ENCODE peak calls at places on chromosomes 12 and 14, in five cellular contexts. K is tibial artery, S is adrenal gland, L is heart right ventricle, I is Peyer's patch. D is an unnamed sample.

GRCh38 chr14:43901950-43902349 is 605.1 kb downstream of the FSCB start:
- DNase-seq in K (no peak), S (no peak), L (no peak), I (no peak), D (no peak)

GRCh38 chr12:127445583-127445982 is 821.4 kb upstream of the TMEM132C start:
- DNase-seq in K (no peak), S (no peak), L (no peak), I (no peak), D (no peak)

GRCh38 chr14:25090716-25091454 is 40.9 kb upstream of the STXBP6 start:
- DNase-seq in K (no peak), S (no peak), L (no peak), I (no peak), D (peak; percentile 51)

GRCh38 chr12:6925543-6926279 is 2.0 kb upstream of the ATN1 start:
- DNase-seq in K (peak; percentile 92), S (peak; percentile 77), L (peak; percentile 76), I (peak; percentile 60), D (peak; percentile 81)

GRCh38 chr12:27112891-27113290 is 30.5 kb upstream of the C12orf71 start:
- DNase-seq in K (no peak), S (no peak), L (no peak), I (no peak), D (peak; percentile 15)

GRCh38 chr14:39956372-39956771 is 524.1 kb upstream of the FBXO33 start:
- DNase-seq in K (no peak), S (no peak), L (no peak), I (no peak), D (peak; percentile 63)

GRCh38 chr14:78446807-78447206 is 276.6 kb downstream of the NRXN3 start:
- DNase-seq in K (no peak), S (no peak), L (no peak), I (no peak), D (no peak)

GRCh38 chr12:113818833-113819232 is 147.3 kb downstream of the RBM19 start:
- DNase-seq in K (no peak), S (no peak), L (no peak), I (no peak), D (peak; percentile 22)

GRCh38 chr12:52366738-52367485 is at the start of gene KRT85:
- DNase-seq in K (peak; percentile 53), S (no peak), L (no peak), I (no peak), D (no peak)

GRCh38 chr14:24381363-24382102 is 13.5 kb downstream of the NFATC4 start:
- DNase-seq in K (no peak), S (no peak), L (no peak), I (no peak), D (no peak)

GRCh38 chr12:3225796-3226180 is 148.6 kb downstream of the TSPAN9 start:
- DNase-seq in K (no peak), S (no peak), L (no peak), I (no peak), D (no peak)

GRCh38 chr12:3226285-3226684 is 149.1 kb downstream of the TSPAN9 start:
- DNase-seq in K (no peak), S (no peak), L (no peak), I (no peak), D (no peak)

GRCh38 chr12:3223601-3224529 is 146.7 kb downstream of the TSPAN9 start:
- DNase-seq in K (no peak), S (no peak), L (no peak), I (no peak), D (no peak)

GRCh38 chr12:3224530-3224903 is 147.3 kb downstream of the TSPAN9 start:
- DNase-seq in K (no peak), S (no peak), L (no peak), I (no peak), D (no peak)

GRCh38 chr12:3225154-3225795 is 148.1 kb downstream of the TSPAN9 start:
- DNase-seq in K (no peak), S (no peak), L (no peak), I (no peak), D (no peak)
- H3K4me1 ChIP-seq in K (no peaks in the 10 kb centered on the region), S (no peaks in the 10 kb centered on the region), L (peaks cover 33% of the 10 kb centered on the region), I (no peaks in the 10 kb centered on the region), D (no peaks in the 10 kb centered on the region)

GRCh38 chr12:94997726-94998125 is 5.8 kb downstream of the NDUFA12 start:
- DNase-seq in K (no peak), S (no peak), L (no peak), I (no peak), D (no peak)

GRCh38 chr12:94994312-94994711 is 9.2 kb downstream of the NDUFA12 start:
- DNase-seq in K (no peak), S (peak; percentile 63), L (no peak), I (no peak), D (peak; percentile 81)

GRCh38 chr12:94997061-94997460 is 6.4 kb downstream of the NDUFA12 start:
- DNase-seq in K (no peak), S (no peak), L (no peak), I (no peak), D (no peak)

GRCh38 chr12:95002754-95003153 is 743 bp downstream of the NDUFA12 start:
- DNase-seq in K (no peak), S (no peak), L (no peak), I (no peak), D (no peak)

GRCh38 chr12:94998322-94998721 is 5.2 kb downstream of the NDUFA12 start:
- DNase-seq in K (no peak), S (no peak), L (no peak), I (no peak), D (no peak)
- H3K4me1 ChIP-seq in K (no peaks in the 10 kb centered on the region), S (peaks cover 6% of the 10 kb centered on the region), L (peaks cover 52% of the 10 kb centered on the region), I (no peaks in the 10 kb centered on the region), D (peaks cover 17% of the 10 kb centered on the region)

GRCh38 chr14:99876406-99876805 is 83.2 kb downstream of the EML1 start:
- DNase-seq in K (no peak), S (no peak), L (no peak), I (no peak), D (no peak)
- H3K4me1 ChIP-seq in K (no peaks in the 10 kb centered on the region), S (no peaks in the 10 kb centered on the region), L (peaks cover 14% of the 10 kb centered on the region), I (no peaks in the 10 kb centered on the region), D (peaks cover 20% of the 10 kb centered on the region)

DNA sequence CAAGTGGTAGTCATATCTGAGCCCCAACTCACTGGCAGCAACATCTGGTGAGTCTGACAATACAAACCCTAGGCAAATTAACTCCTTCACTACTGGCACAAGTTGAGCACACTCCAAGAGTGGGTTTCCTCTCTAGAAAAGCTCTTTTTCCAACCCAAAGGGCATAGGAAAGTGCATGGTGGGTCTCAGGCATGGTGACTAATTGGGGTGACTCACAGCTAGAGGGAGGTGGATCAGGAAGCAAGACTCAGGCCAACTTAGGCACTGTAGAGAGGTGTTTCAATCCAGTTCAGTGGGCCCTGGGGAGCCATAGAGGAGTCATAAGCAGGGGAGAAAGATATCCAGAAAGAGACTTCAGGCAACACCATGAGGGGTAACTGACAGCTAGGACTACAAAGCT is 42.3 kb downstream of the MAP1LC3B2 start:
- DNase-seq in K (no peak), S (no peak), L (no peak), I (no peak), D (peak; percentile 54)
- H3K4me1 ChIP-seq in K (no peaks in the 10 kb centered on the region), S (peaks cover 15% of the 10 kb centered on the region), L (peaks cover 42% of the 10 kb centered on the region), I (no peaks in the 10 kb centered on the region), D (peaks cover 35% of the 10 kb centered on the region)

GRCh38 chr14:68939893-68940613 is 39.0 kb downstream of the ACTN1 start:
- DNase-seq in K (peak; percentile 98), S (peak; percentile 54), L (peak; percentile 90), I (peak; percentile 62), D (peak; percentile 68)
- H3K4me1 ChIP-seq in K (peaks cover 21% of the 10 kb centered on the region), S (peaks cover 3% of the 10 kb centered on the region), L (peaks cover 98% of the 10 kb centered on the region), I (no peaks in the 10 kb centered on the region), D (peaks cover 44% of the 10 kb centered on the region)

GRCh38 chr12:130590685-130591084 is 125.4 kb downstream of the RIMBP2 start:
- DNase-seq in K (no peak), S (no peak), L (no peak), I (no peak), D (no peak)
- H3K4me1 ChIP-seq in K (no peaks in the 10 kb centered on the region), S (no peaks in the 10 kb centered on the region), L (no peaks in the 10 kb centered on the region), I (no peaks in the 10 kb centered on the region), D (no peaks in the 10 kb centered on the region)

GRCh38 chr12:123101467-123102004 is 49.4 kb downstream of the PITPNM2 start:
- DNase-seq in K (no peak), S (no peak), L (no peak), I (no peak), D (no peak)
- H3K4me1 ChIP-seq in K (no peaks in the 10 kb centered on the region), S (peaks cover 12% of the 10 kb centered on the region), L (peaks cover 43% of the 10 kb centered on the region), I (peaks cover under 1% of the 10 kb centered on the region), D (peaks cover 22% of the 10 kb centered on the region)

DNA sequence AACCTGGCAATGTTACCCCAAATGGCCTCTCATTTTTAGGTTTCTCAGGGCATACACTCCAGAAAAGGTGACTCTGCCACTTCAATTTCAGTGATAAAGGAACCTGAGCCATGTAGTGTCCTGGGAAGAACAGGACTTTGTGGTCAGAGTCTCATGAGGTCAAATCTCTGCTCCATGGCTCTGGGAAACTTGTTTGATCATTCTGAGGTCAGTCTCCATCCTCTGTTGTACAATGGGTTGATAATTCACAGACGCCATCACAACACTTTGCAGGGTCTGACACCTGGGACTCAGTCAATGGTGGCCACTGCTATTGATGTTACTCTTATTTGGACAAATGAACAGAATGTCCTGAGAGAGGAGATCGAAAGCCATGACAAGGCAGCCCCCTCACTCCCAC is 31.1 kb upstream of the SMOC1 start:
- DNase-seq in K (no peak), S (no peak), L (no peak), I (no peak), D (no peak)
- H3K4me1 ChIP-seq in K (no peaks in the 10 kb centered on the region), S (no peaks in the 10 kb centered on the region), L (no peaks in the 10 kb centered on the region), I (no peaks in the 10 kb centered on the region), D (no peaks in the 10 kb centered on the region)

GRCh38 chr14:96559571-96559970 is 57.4 kb downstream of the PAPOLA start:
- DNase-seq in K (no peak), S (no peak), L (no peak), I (no peak), D (no peak)

GRCh38 chr14:96554315-96554910 is 52.2 kb downstream of the PAPOLA start:
- DNase-seq in K (no peak), S (no peak), L (no peak), I (no peak), D (no peak)
- H3K4me1 ChIP-seq in K (no peaks in the 10 kb centered on the region), S (no peaks in the 10 kb centered on the region), L (no peaks in the 10 kb centered on the region), I (no peaks in the 10 kb centered on the region), D (no peaks in the 10 kb centered on the region)

D was measured in PC-3.